ENCODE peak calls at places on chromosomes 16 and 17, in four cellular contexts. A, O, T and F are unnamed samples. For H3K4me1, the result is how much of the 10 kb centered on the place peaks cover.

GRCh38 chr17:35423761-35424160 is 8.5 kb downstream of the SLFN12 start:
- DNase-seq in A (peak), O (no peak), T (no peak), F (no peak)

GRCh38 chr16:48611329-48612137 is 1.6 kb upstream of the N4BP1 start:
- DNase-seq in A (no peak), O (peak), T (no peak), F (no peak)

GRCh38 chr17:17491031-17491471 is 5.1 kb downstream of the RASD1 start:
- DNase-seq in A (no peak), O (no peak), T (no peak), F (no peak)

GRCh38 chr17:8753976-8754440 is 4.3 kb downstream of the SPDYE4 start:
- DNase-seq in A (peak), O (peak), T (no peak), F (peak)

GRCh38 chr17:78403822-78404221 is 25.4 kb downstream of the PGS1 start:
- DNase-seq in A (no peak), O (no peak), T (no peak), F (no peak)

GRCh38 chr17:57988301-57989010 is 402 bp upstream of the VEZF1 start:
- DNase-seq in A (peak), O (peak), T (no peak), F (peak)

GRCh38 chr17:66353937-66354401 is 51.6 kb downstream of the PRKCA start:
- DNase-seq in A (peak), O (no peak), T (no peak), F (no peak)

GRCh38 chr17:47218896-47219430 is 9.8 kb downstream of the MYL4 start:
- DNase-seq in A (no peak), O (no peak), T (no peak), F (no peak)

GRCh38 chr16:30028438-30029093 is 2.5 kb downstream of the TLCD3B start:
- DNase-seq in A (no peak), O (peak), T (peak), F (no peak)

GRCh38 chr17:6591599-6592158 is 35.3 kb upstream of the PITPNM3 start:
- DNase-seq in A (peak), O (no peak), T (no peak), F (peak)

GRCh38 chr16:80518436-80518835 is 22.4 kb upstream of the DYNLRB2 start:
- DNase-seq in A (peak), O (no peak), T (no peak), F (no peak)

DNA sequence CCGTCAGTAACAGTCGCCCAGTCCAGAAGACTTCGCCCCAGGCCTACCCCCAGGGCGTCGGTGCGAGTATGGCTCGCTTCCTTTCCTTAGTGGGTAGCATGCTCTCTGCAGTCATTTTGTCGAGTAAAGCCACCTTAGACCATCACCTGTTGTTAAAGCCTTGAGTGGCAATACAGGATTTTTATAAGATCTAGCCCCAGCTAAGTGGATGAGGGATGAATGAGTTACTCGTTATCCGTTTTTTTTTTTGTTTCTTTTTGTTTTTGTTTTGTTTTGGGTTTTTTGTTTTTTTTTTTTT is 322 bp upstream of the KLHL11 start:
- DNase-seq in A (no peak), O (no peak), T (no peak), F (no peak)
- H2AFZ ChIP-seq in A (peak), O (peak), T (peak), F (peak)

DNA sequence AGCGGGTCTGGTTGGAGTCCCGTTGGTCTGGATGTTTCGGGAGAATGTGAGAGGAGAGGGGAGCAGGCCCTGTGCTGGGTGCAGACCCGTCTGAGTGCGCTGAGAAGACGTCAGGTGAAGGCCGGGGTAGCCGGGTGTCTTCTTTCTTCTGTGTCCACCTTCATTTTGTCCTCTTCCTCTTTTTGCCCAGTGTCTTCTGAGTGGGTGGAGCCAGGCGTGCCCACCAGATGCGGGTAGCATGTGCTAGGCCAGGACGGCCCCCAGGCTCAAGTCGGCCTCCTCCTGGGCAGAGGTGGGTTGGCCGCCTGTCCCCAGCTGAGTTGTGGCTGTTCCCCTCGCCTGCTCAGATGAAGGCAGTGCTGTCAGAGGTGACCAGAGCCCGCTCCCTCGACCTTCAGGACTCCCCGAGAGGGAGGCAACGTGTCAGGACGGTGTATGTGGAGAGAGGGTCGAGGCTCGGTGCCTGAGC is 3.5 kb downstream of the METRNL start:
- DNase-seq in A (no peak), O (no peak), T (no peak), F (no peak)
- H3K4me1 ChIP-seq in A (half or more), O (half or more), T (under half), F (under half)

GRCh38 chr16:27402569-27402963 is 592 bp downstream of the IL21R start:
- DNase-seq in A (no peak), O (no peak), T (no peak), F (no peak)
- H2AFZ ChIP-seq in A (peak), O (no peak), T (no peak), F (no peak)

GRCh38 chr17:64090144-64090543 is 39.8 kb downstream of the ERN1 start:
- DNase-seq in A (no peak), O (no peak), T (no peak), F (no peak)
- H3K4me1 ChIP-seq in A (under half), O (under half), T (under half), F (under half)